ENCODE peak calls at places on chromosomes 12 and 14, in ten cellular contexts. S is testis; O is foreskin keratinocyte; L is heart left ventricle; I is lung; G is CD8-positive, alpha-beta T cell; T is AG04450; Y is tibial nerve; Q is fibroblast of lung; E is heart right ventricle. B is an unnamed sample.

GRCh38 chr14:104701383-104702076 is 12.1 kb downstream of the INF2 start:
- DNase-seq in S (no peak), O (no peak), L (no peak), I (no peak), G (no peak), T (no peak), Y (no peak), Q (no peak), E (no peak), B (no peak)

GRCh38 chr14:30211326-30211725 is 283.7 kb upstream of the PRKD1 start:
- DNase-seq in S (no peak), O (no peak), L (no peak), I (no peak), G (no peak), T (no peak), Y (no peak), Q (peak; percentile 74), E (no peak), B (no peak)

GRCh38 chr12:30964896-30965612 is 38.5 kb downstream of the TSPAN11 start:
- DNase-seq in S (no peak), O (no peak), L (peak; percentile 27), I (no peak), G (no peak), T (no peak), Y (no peak), Q (no peak), E (no peak), B (peak; percentile 39)

GRCh38 chr12:6538420-6539275 is 4.3 kb downstream of the GAPDH start:
- DNase-seq in S (no peak), O (peak; percentile 63), L (no peak), I (no peak), G (no peak), T (no peak), Y (no peak), Q (peak; percentile 52), E (no peak), B (no peak)

GRCh38 chr12:58030566-58031279 is 89.4 kb downstream of the ATP23 start:
- DNase-seq in S (no peak), O (peak; percentile 98), L (no peak), I (no peak), G (no peak), T (no peak), Y (no peak), Q (peak; percentile 82), E (no peak), B (no peak)

GRCh38 chr12:116121453-116121871 is 156.0 kb downstream of the MED13L start:
- DNase-seq in S (no peak), O (peak; percentile 35), L (no peak), I (no peak), G (no peak), T (no peak), Y (no peak), Q (peak; percentile 50), E (no peak), B (no peak)

GRCh38 chr12:107903377-107904061 is 129.0 kb downstream of the ASCL4 start:
- DNase-seq in S (peak; percentile 93), O (no peak), L (peak; percentile 81), I (peak; percentile 77), G (no peak), T (no peak), Y (no peak), Q (peak; percentile 19), E (peak; percentile 61), B (peak; percentile 90)

GRCh38 chr12:101743242-101743641 is 4.0 kb upstream of the SYCP3 start:
- DNase-seq in S (no peak), O (no peak), L (no peak), I (no peak), G (no peak), T (no peak), Y (no peak), Q (no peak), E (no peak), B (no peak)

GRCh38 chr12:52581481-52581880 is 7.8 kb upstream of the KRT74 start:
- DNase-seq in S (no peak), O (peak; percentile 89), L (no peak), I (no peak), G (no peak), T (no peak), Y (no peak), Q (peak; percentile 45), E (no peak), B (no peak)

GRCh38 chr14:69996197-69996596 is 117.0 kb downstream of the SMOC1 start:
- DNase-seq in S (no peak), O (peak; percentile 98), L (no peak), I (no peak), G (no peak), T (no peak), Y (no peak), Q (peak; percentile 55), E (no peak), B (no peak)

DNA sequence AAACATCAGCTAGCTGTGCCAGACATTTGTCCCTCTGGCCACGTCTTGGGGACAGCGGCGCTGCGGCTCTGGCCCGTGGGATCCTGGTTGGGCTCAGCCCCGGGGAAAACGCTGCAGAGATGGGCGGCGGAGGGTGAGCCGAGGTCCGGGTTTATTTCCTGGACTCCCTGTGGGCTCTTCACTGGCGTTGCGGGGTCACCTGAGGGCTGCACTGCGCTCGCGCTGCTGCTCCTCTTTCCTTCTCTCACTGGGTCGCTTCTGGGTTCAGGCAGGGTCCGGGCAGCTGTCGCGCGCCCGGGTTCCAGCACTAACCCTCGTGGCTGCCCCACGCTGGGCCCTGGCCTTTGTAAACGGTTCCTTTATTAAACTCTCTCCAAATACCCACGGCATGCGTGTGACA is 35.6 kb downstream of the NFKBIA start:
- DNase-seq in S (no peak), O (no peak), L (no peak), I (no peak), G (no peak), T (no peak), Y (no peak), Q (no peak), E (peak; percentile 36), B (no peak)
- H3K27ac ChIP-seq in S (no peak overlapping the region), O (no peak overlapping the region), L (no peak overlapping the region), I (no peak overlapping the region), G (no peak overlapping the region), T (no peak overlapping the region), Y (peak overlapping the region; percentile 29), Q (no peak overlapping the region), E (no peak overlapping the region), B (no peak overlapping the region)

GRCh38 chr12:49626169-49626835 is 2.9 kb downstream of the PRPF40B start:
- DNase-seq in S (no peak), O (peak; percentile 50), L (no peak), I (no peak), G (no peak), T (no peak), Y (no peak), Q (no peak), E (no peak), B (no peak)
- TF ChIP-seq CTCF in S (no peak), O (peak; percentile 47), L (no peak), I (no peak), G (peak; percentile 28), T (peak; percentile 42), Y (no peak), Q (no peak), E (peak; percentile 12), B (no peak)

DNA sequence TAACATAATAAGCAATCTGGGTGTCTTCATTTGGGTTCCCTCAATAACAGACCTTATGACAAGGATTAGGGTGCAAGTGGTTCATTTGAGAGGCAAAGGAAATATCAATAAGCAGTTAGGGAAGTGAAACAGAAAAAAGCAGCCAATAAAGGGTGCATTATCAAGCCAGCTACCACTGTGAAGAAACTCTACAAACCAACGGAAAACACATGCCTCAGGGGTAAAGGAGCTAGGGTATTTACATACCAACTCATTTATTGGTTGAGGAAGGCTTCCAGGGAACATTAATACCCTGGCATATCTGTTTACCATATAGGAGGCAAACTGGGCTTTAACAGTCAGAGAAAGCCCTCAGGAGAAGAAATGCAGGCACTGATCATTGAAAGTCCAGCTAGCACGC is 22.7 kb upstream of the IFNG-AS1 start:
- DNase-seq in S (no peak), O (no peak), L (no peak), I (no peak), G (no peak), T (no peak), Y (no peak), Q (no peak), E (no peak), B (no peak)
- H3K27ac ChIP-seq in S (no peak overlapping the region), O (no peak overlapping the region), L (no peak overlapping the region), I (no peak overlapping the region), G (no peak overlapping the region), T (no peak overlapping the region), Y (no peak overlapping the region), Q (no peak overlapping the region), E (no peak overlapping the region), B (no peak overlapping the region)

DNA sequence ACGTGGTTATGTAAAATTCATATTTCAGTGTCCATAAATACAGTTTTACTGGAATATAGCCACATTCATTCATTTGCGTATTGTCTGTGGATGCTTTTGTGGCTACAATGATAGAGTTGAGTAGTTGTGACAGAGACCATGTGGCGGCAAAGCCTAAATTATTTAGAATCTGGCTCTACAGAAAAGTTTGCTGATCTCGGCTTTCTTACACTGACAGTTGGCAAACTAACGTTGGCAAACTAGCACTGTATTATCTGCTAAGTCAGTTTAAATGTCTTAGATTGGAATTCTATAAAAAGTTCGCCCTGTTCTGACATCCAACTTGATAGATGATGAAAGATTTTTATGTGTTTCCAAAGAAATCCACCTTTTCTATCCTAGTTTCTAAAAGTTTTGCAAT is 2.4 kb downstream of the UNC119B start:
- DNase-seq in S (no peak), O (no peak), L (no peak), I (no peak), G (no peak), T (no peak), Y (no peak), Q (no peak), E (no peak), B (no peak)
- TF ChIP-seq CTCF in S (no peak), O (no peak), L (no peak), I (no peak), G (no peak), T (no peak), Y (no peak), Q (no peak), E (no peak), B (no peak)

B was measured in pancreas.